ENCODE peak calls at places on chromosome 19, in four cellular contexts. One of them, this sample, is unnamed.

GRCh38 chr19:3849092-3849491 is 19.7 kb downstream of the ZFR2 start:
- DNase-seq in NCI-H1105 treated with DMSO at 0.1 percent for 48 hours: peak; percentile 13
- DNase-seq in amniotic epithelial cell: no peak
- DNase-seq in activated T-cell treated with anti-CD3 and anti-CD28 coated beads for 1 hour: peak; percentile 40
- DNase-seq in this sample: no peak

GRCh38 chr19:40542197-40542859 is 34.3 kb upstream of the SHKBP1 start:
- DNase-seq in NCI-H1105 treated with DMSO at 0.1 percent for 48 hours: peak; percentile 43
- DNase-seq in amniotic epithelial cell: no peak
- DNase-seq in activated T-cell treated with anti-CD3 and anti-CD28 coated beads for 1 hour: no peak
- DNase-seq in this sample: no peak

GRCh38 chr19:38057954-38058690 is 151.1 kb downstream of the SIPA1L3 start:
- DNase-seq in NCI-H1105 treated with DMSO at 0.1 percent for 48 hours: no peak
- DNase-seq in amniotic epithelial cell: no peak
- DNase-seq in activated T-cell treated with anti-CD3 and anti-CD28 coated beads for 1 hour: no peak
- DNase-seq in this sample: peak; percentile 24

GRCh38 chr19:17706750-17707181 is 12.5 kb upstream of the MAP1S start:
- DNase-seq in NCI-H1105 treated with DMSO at 0.1 percent for 48 hours: no peak
- DNase-seq in amniotic epithelial cell: peak; percentile 92
- DNase-seq in activated T-cell treated with anti-CD3 and anti-CD28 coated beads for 1 hour: no peak
- DNase-seq in this sample: no peak

GRCh38 chr19:5337126-5337525 is 3.5 kb downstream of the PTPRS start:
- DNase-seq in NCI-H1105 treated with DMSO at 0.1 percent for 48 hours: no peak
- DNase-seq in amniotic epithelial cell: no peak
- DNase-seq in activated T-cell treated with anti-CD3 and anti-CD28 coated beads for 1 hour: no peak
- DNase-seq in this sample: no peak

GRCh38 chr19:45160870-45161714 is at the start of gene NKPD1:
- DNase-seq in NCI-H1105 treated with DMSO at 0.1 percent for 48 hours: no peak
- DNase-seq in amniotic epithelial cell: no peak
- DNase-seq in activated T-cell treated with anti-CD3 and anti-CD28 coated beads for 1 hour: no peak
- DNase-seq in this sample: peak; percentile 44

GRCh38 chr19:56840452-56841193 is at the start of the genes PEG3 and ZIM2:
- DNase-seq in NCI-H1105 treated with DMSO at 0.1 percent for 48 hours: no peak
- DNase-seq in amniotic epithelial cell: no peak
- DNase-seq in activated T-cell treated with anti-CD3 and anti-CD28 coated beads for 1 hour: no peak
- DNase-seq in this sample: no peak

GRCh38 chr19:17052439-17052838 is 22.8 kb downstream of the HAUS8 start:
- DNase-seq in NCI-H1105 treated with DMSO at 0.1 percent for 48 hours: peak; percentile 0
- DNase-seq in amniotic epithelial cell: peak; percentile 47
- DNase-seq in activated T-cell treated with anti-CD3 and anti-CD28 coated beads for 1 hour: peak; percentile 19
- DNase-seq in this sample: no peak

GRCh38 chr19:38047641-38048040 is 140.6 kb downstream of the SIPA1L3 start:
- DNase-seq in NCI-H1105 treated with DMSO at 0.1 percent for 48 hours: no peak
- DNase-seq in amniotic epithelial cell: no peak
- DNase-seq in activated T-cell treated with anti-CD3 and anti-CD28 coated beads for 1 hour: no peak
- DNase-seq in this sample: no peak

GRCh38 chr19:50465986-50466771 is 10.1 kb upstream of the EMC10 start:
- DNase-seq in NCI-H1105 treated with DMSO at 0.1 percent for 48 hours: peak; percentile 79
- DNase-seq in amniotic epithelial cell: no peak
- DNase-seq in activated T-cell treated with anti-CD3 and anti-CD28 coated beads for 1 hour: no peak
- DNase-seq in this sample: peak; percentile 22

GRCh38 chr19:11560404-11560988 is 1.5 kb upstream of the ELOF1 start:
- DNase-seq in NCI-H1105 treated with DMSO at 0.1 percent for 48 hours: peak; percentile 76
- DNase-seq in amniotic epithelial cell: peak; percentile 72
- DNase-seq in activated T-cell treated with anti-CD3 and anti-CD28 coated beads for 1 hour: peak; percentile 20
- DNase-seq in this sample: peak; percentile 21

GRCh38 chr19:5356918-5357317 is 16.3 kb upstream of the PTPRS start:
- DNase-seq in NCI-H1105 treated with DMSO at 0.1 percent for 48 hours: no peak
- DNase-seq in amniotic epithelial cell: no peak
- DNase-seq in activated T-cell treated with anti-CD3 and anti-CD28 coated beads for 1 hour: no peak
- DNase-seq in this sample: no peak

GRCh38 chr19:2428027-2428690 is 773 bp upstream of the TIMM13 start:
- DNase-seq in NCI-H1105 treated with DMSO at 0.1 percent for 48 hours: peak; percentile 55
- DNase-seq in amniotic epithelial cell: no peak
- DNase-seq in activated T-cell treated with anti-CD3 and anti-CD28 coated beads for 1 hour: no peak
- DNase-seq in this sample: no peak

GRCh38 chr19:31317098-31317497 is 32.1 kb downstream of the TSHZ3 start:
- DNase-seq in NCI-H1105 treated with DMSO at 0.1 percent for 48 hours: no peak
- DNase-seq in amniotic epithelial cell: no peak
- DNase-seq in activated T-cell treated with anti-CD3 and anti-CD28 coated beads for 1 hour: no peak
- DNase-seq in this sample: no peak

GRCh38 chr19:1905863-1906375 is 720 bp downstream of the ADAT3 start:
- DNase-seq in NCI-H1105 treated with DMSO at 0.1 percent for 48 hours: no peak
- DNase-seq in amniotic epithelial cell: no peak
- DNase-seq in activated T-cell treated with anti-CD3 and anti-CD28 coated beads for 1 hour: no peak
- DNase-seq in this sample: no peak

GRCh38 chr19:35040474-35040825 is 1.1 kb upstream of the HPN start:
- DNase-seq in NCI-H1105 treated with DMSO at 0.1 percent for 48 hours: no peak
- DNase-seq in amniotic epithelial cell: no peak
- DNase-seq in activated T-cell treated with anti-CD3 and anti-CD28 coated beads for 1 hour: no peak
- DNase-seq in this sample: no peak